ENCODE peak calls at places on chromosomes 16 and 17, in six cellular contexts. D is AG09309, I is gastrocnemius medialis, T is psoas muscle, N is body of pancreas, A is fibroblast of pulmonary artery. H is an unnamed sample.
A peak's percentile ranks its signal among the peaks of the same experiment; 100 is the strongest.

GRCh38 chr17:83109793-83110645 is 30.6 kb downstream of the METRNL start:
- DNase-seq in D (peak; percentile 93), I (no peak), N (peak; percentile 91), A (peak; percentile 98), T (peak; percentile 90), H (peak; percentile 74)

GRCh38 chr16:86968866-86969265 is 348.3 kb downstream of the C16orf95 start:
- DNase-seq in A (no peak), D (no peak), I (no peak), N (no peak), T (no peak), H (no peak)

GRCh38 chr17:69462010-69462409 is 47.5 kb downstream of the MAP2K6 start:
- DNase-seq in I (peak; percentile 89), A (no peak), D (no peak), N (no peak), T (peak; percentile 29), H (no peak)

GRCh38 chr16:49282690-49283375 is 1.2 kb upstream of the CBLN1 start:
- DNase-seq in I (no peak), T (no peak), D (no peak), A (no peak), N (peak; percentile 87), H (no peak)

GRCh38 chr16:84718-85452 is 6.9 kb downstream of the MPG start:
- DNase-seq in T (peak; percentile 80), A (peak; percentile 93), D (peak; percentile 83), N (peak; percentile 41), I (peak; percentile 42), H (peak; percentile 47)

GRCh38 chr16:67865318-67865717 is 7.5 kb upstream of the EDC4 start:
- DNase-seq in I (no peak), A (peak; percentile 53), N (peak; percentile 48), T (peak; percentile 28), D (no peak), H (no peak)

GRCh38 chr17:36922175-36922574 is 15.1 kb upstream of the LHX1 start:
- DNase-seq in I (no peak), A (no peak), T (no peak), D (no peak), N (no peak), H (no peak)

GRCh38 chr17:79192503-79193500 is 118.2 kb downstream of the ENGASE start:
- DNase-seq in D (no peak), I (no peak), N (peak; percentile 44), A (peak; percentile 42), T (peak; percentile 27), H (no peak)

GRCh38 chr17:61426482-61427304 is 25.5 kb upstream of the TBX4 start:
- DNase-seq in T (no peak), I (no peak), D (no peak), N (no peak), A (no peak), H (no peak)

GRCh38 chr17:73667184-73667959 is 23.1 kb upstream of the SDK2 start:
- DNase-seq in T (no peak), N (no peak), A (no peak), D (no peak), I (no peak), H (no peak)

GRCh38 chr16:12327971-12328726 is 351.6 kb downstream of the SNX29 start:
- DNase-seq in N (peak; percentile 31), D (no peak), I (no peak), T (no peak), A (no peak), H (no peak)

GRCh38 chr17:9969301-9969935 is 64.3 kb upstream of the RCVRN start:
- DNase-seq in T (no peak), D (no peak), N (no peak), A (no peak), I (no peak), H (no peak)

GRCh38 chr16:22191089-22191965 is 14.8 kb upstream of the EEF2K start:
- DNase-seq in A (peak; percentile 98), N (peak; percentile 100), T (peak; percentile 100), D (peak; percentile 90), I (peak; percentile 100), H (peak; percentile 99)

GRCh38 chr17:72608436-72608835 is 484.1 kb downstream of the SLC39A11 start:
- DNase-seq in N (no peak), D (no peak), I (no peak), A (no peak), T (no peak), H (no peak)

GRCh38 chr16:58487566-58488351 is 12.2 kb upstream of the NDRG4 start:
- DNase-seq in T (peak; percentile 82), I (peak; percentile 62), D (no peak), A (peak; percentile 80), N (peak; percentile 87), H (peak; percentile 82)

GRCh38 chr16:67445441-67445912 is 14.6 kb downstream of the HSD11B2 start:
- DNase-seq in T (no peak), I (no peak), N (peak; percentile 51), A (no peak), D (no peak), H (peak; percentile 78)

GRCh38 chr16:4403133-4403949 is 13.1 kb downstream of the CORO7 start:
- DNase-seq in T (no peak), I (no peak), A (no peak), N (no peak), D (no peak), H (no peak)

GRCh38 chr16:24849641-24850040 is 3.9 kb downstream of the SLC5A11 start:
- DNase-seq in A (no peak), N (no peak), I (no peak), T (no peak), D (no peak), H (no peak)

GRCh38 chr17:774320-774584 is 7.8 kb downstream of the GLOD4 start:
- DNase-seq in T (no peak), A (no peak), I (no peak), D (no peak), N (no peak), H (no peak)

GRCh38 chr17:77285594-77286390 is 145.0 kb downstream of the SEC14L1 start:
- DNase-seq in I (no peak), D (peak; percentile 85), T (peak; percentile 65), N (peak; percentile 42), A (peak; percentile 95), H (no peak)

GRCh38 chr17:4902540-4902939 is 358 bp downstream of the CHRNE start:
- DNase-seq in A (no peak), I (no peak), D (no peak), N (no peak), T (no peak), H (no peak)

GRCh38 chr16:79639576-79640311 is 39.2 kb upstream of the MAF start:
- DNase-seq in T (no peak), A (no peak), I (no peak), N (no peak), D (no peak), H (no peak)

GRCh38 chr16:85749686-85750020 is 1.2 kb downstream of the C16orf74 start:
- DNase-seq in D (no peak), T (no peak), A (no peak), I (no peak), N (no peak), H (no peak)

GRCh38 chr17:17820046-17820445 is 16.7 kb downstream of the SREBF1 start:
- DNase-seq in D (no peak), A (no peak), N (no peak), I (no peak), T (no peak), H (no peak)
- TF ChIP-seq CTCF in D (no peak), A (no peak), N (no peak), I (no peak), T (no peak), H (no peak)

GRCh38 chr17:31546650-31547049 is 155.2 kb downstream of the RAB11FIP4 start:
- DNase-seq in A (no peak), T (no peak), D (no peak), I (no peak), N (no peak), H (no peak)
- TF ChIP-seq CTCF in A (no peak), T (no peak), D (no peak), I (no peak), N (no peak), H (no peak)

GRCh38 chr16:2511996-2512919 is 1.5 kb upstream of the ATP6V0C start:
- DNase-seq in N (no peak), D (no peak), I (no peak), A (no peak), T (no peak), H (peak; percentile 18)
- TF ChIP-seq CTCF in N (no peak), D (no peak), I (no peak), A (no peak), T (no peak), H (no peak)

DNA sequence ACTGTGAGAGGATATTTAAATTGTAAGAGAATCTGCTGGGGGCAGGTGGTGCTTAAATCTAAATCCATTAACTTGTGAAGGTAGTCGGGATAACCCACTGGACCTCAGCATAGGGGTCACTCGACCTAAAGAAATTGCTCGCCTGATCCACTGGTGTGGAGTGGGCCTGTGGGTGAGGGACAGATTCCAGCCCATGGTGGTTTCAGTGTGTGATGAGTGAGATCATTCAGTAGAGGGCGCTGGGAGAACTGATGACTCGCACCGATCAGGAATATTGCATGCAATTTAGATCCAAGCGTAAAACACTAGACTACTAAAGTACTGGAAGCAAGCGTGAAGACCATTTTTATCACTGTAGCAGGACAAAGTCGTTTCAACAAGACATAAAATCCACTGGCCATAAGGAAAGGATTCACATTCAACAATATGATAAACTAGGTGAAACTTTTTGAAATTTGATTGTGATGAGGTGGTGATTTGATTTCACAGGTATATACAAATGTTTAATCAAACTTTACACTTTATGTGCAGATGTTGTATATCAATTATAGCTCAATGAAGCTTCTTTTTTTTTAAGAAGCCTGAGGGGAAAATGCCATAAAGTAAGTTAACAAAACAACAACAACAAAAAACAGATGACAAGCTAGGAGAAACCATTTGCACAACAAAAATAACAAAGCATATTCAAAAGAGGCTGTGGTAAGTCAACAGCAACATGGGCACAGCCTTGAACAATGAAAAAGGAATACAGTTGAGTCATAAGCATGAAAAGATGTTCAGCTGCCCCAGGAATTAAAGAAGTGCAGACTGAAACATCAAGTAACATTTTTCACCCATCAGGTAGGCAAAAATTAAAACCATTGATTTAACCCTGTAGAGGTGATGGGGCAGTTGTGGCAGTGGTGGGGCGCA is 7.5 kb upstream of the TMEM170A start:
- DNase-seq in A (peak; percentile 77), I (peak; percentile 37), T (no peak), N (peak; percentile 70), D (peak; percentile 20), H (peak; percentile 53)
- TF ChIP-seq CTCF in A (peak; percentile 83), I (peak; percentile 68), T (peak; percentile 83), N (peak; percentile 46), D (peak; percentile 83), H (peak; percentile 77)

GRCh38 chr16:70438983-70439862 is at the start of gene ST3GAL2:
- DNase-seq in T (peak; percentile 95), N (peak; percentile 90), A (peak; percentile 93), I (peak; percentile 89), D (peak; percentile 71), H (peak; percentile 95)
- TF ChIP-seq CTCF in T (no peak), N (no peak), A (no peak), I (no peak), D (peak; percentile 3), H (no peak)

GRCh38 chr16:20806168-20807050 is at the start of the genes ERI2 and REXO5:
- DNase-seq in N (peak; percentile 94), D (peak; percentile 61), I (peak; percentile 84), A (peak; percentile 96), T (peak; percentile 89), H (peak; percentile 88)
- TF ChIP-seq CTCF in N (peak; percentile 11), D (peak; percentile 74), I (no peak), A (peak; percentile 66), T (peak; percentile 25), H (peak; percentile 18)

H was measured in uterus.